ENCODE peak calls at places on chromosomes 11 and 22, in four cellular contexts. V is body of pancreas, B is A549, I is endothelial cell of umbilical vein. E is an unnamed sample.

GRCh38 chr11:13220148-13220547 is 57.4 kb upstream of the BMAL1 start:
- DNase-seq in V (no peak), B (no peak), I (no peak), E (no peak)

GRCh38 chr11:96863520-96863919 is 473.7 kb downstream of the JRKL start:
- DNase-seq in V (no peak), B (no peak), I (no peak), E (no peak)

GRCh38 chr11:2260491-2261364 is 9.7 kb downstream of the ASCL2 start:
- DNase-seq in V (peak; percentile 8), B (no peak), I (no peak), E (no peak)

GRCh38 chr11:95435628-95436353 is 204.8 kb upstream of the SESN3 start:
- DNase-seq in V (no peak), B (no peak), I (no peak), E (no peak)

GRCh38 chr11:17386331-17387084 is 2.0 kb downstream of the KCNJ11 start:
- DNase-seq in V (peak; percentile 79), B (peak; percentile 65), I (peak; percentile 31), E (peak; percentile 49)

GRCh38 chr11:73225001-73225686 is 7.1 kb downstream of the P2RY2 start:
- DNase-seq in V (no peak), B (no peak), I (no peak), E (no peak)

GRCh38 chr11:86919557-86920210 is 35.5 kb downstream of the FZD4 start:
- DNase-seq in V (no peak), B (peak; percentile 57), I (peak; percentile 88), E (peak; percentile 15)

GRCh38 chr11:76918941-76919386 is 58.2 kb downstream of the ACER3 start:
- DNase-seq in V (peak; percentile 30), B (peak; percentile 21), I (peak; percentile 73), E (no peak)

GRCh38 chr11:128310676-128311445 is 276.5 kb downstream of the ETS1 start:
- DNase-seq in V (no peak), B (no peak), I (no peak), E (no peak)

GRCh38 chr11:721913-722811 is 16.1 kb downstream of the EPS8L2 start:
- DNase-seq in V (no peak), B (no peak), I (no peak), E (no peak)

GRCh38 chr11:35109827-35110226 is 29.1 kb upstream of the CD44 start:
- DNase-seq in V (no peak), B (no peak), I (no peak), E (no peak)

GRCh38 chr22:36385491-36386350 is 2.0 kb downstream of the MYH9 start:
- DNase-seq in V (peak; percentile 95), B (no peak), I (peak; percentile 30), E (no peak)

GRCh38 chr11:4546876-4547275 is 1.9 kb downstream of the OR52M1 start:
- DNase-seq in V (no peak), B (no peak), I (no peak), E (no peak)

GRCh38 chr11:33941637-33942160 is 49.8 kb upstream of the LMO2 start:
- DNase-seq in V (no peak), B (no peak), I (peak; percentile 87), E (no peak)

GRCh38 chr11:113201055-113201818 is 113.1 kb upstream of the TTC12 start:
- DNase-seq in V (no peak), B (no peak), I (no peak), E (no peak)

GRCh38 chr11:66421492-66422205 is 814 bp downstream of the NPAS4 start:
- DNase-seq in V (peak; percentile 94), B (peak; percentile 83), I (peak; percentile 88), E (peak; percentile 86)
- TF ChIP-seq POLR2A in V (no peak), B (no peak), I (no peak), E (no peak)

GRCh38 chr11:8068605-8069221 is 12.3 kb upstream of the TUB start:
- DNase-seq in V (peak; percentile 55), B (peak; percentile 27), I (peak; percentile 56), E (no peak)
- TF ChIP-seq POLR2A in V (no peak), B (no peak), I (no peak), E (no peak)

GRCh38 chr22:38177926-38178604 is 3.6 kb downstream of the PLA2G6 start:
- DNase-seq in V (peak; percentile 58), B (peak; percentile 74), I (peak; percentile 90), E (no peak)

GRCh38 chr22:38184788-38185187 is 3.2 kb upstream of the PLA2G6 start:
- DNase-seq in V (no peak), B (no peak), I (no peak), E (no peak)

GRCh38 chr22:38177044-38177443 is 4.6 kb downstream of the PLA2G6 start:
- DNase-seq in V (no peak), B (no peak), I (no peak), E (no peak)

GRCh38 chr22:38180841-38181452 is 683 bp downstream of the PLA2G6 start:
- DNase-seq in V (peak; percentile 52), B (no peak), I (peak; percentile 40), E (no peak)

DNA sequence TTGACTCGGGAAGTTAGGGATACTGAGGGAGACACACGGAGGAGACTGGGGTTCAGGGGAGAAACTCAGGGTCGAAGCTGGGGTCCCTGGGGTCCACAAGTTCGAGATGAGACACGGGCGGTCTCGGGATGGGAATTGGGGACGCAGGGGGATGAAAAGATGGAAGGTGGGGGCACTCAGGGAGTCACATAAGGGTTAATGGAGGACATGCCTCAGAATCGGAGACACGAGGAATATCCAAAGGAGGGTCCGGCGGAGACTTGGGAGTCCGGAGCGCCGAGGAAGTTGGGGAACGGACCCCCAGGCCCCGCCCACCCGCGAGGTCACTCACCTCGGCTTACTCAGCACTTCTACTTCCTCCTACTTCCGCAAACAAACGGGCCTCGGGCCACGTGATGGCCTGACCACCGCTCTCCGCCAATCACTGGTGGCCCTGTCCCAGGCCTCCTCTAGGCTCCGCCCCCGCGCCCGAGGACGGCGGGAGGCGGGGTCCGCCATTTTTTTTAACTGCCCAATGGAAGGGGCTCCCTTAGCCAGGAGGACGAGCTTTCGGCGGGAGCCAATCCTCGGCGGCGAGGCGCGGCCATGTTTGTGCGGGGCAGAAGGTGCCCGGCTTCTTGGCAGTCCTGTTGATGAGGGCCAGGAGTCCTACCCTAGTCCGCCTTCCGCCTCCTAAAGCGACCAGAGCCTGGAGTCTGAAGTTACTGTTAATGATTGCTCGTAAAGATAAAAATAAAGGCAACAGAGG is at the start of gene PLA2G6:
- DNase-seq in V (peak; percentile 99), B (peak; percentile 91), I (peak; percentile 100), E (peak; percentile 95)
- TF ChIP-seq POLR2A in V (peak; percentile 72), B (peak; percentile 12), I (peak; percentile 64), E (no peak)

GRCh38 chr11:9590717-9591116 is 17.2 kb downstream of the WEE1 start:
- DNase-seq in V (no peak), B (no peak), I (no peak), E (no peak)
- TF ChIP-seq POLR2A in V (no peak), B (no peak), I (no peak), E (no peak)

GRCh38 chr22:41478891-41479521 is 10.1 kb downstream of the ACO2 start:
- DNase-seq in V (no peak), B (no peak), I (no peak), E (no peak)
- TF ChIP-seq POLR2A in V (no peak), B (no peak), I (no peak), E (no peak)

GRCh38 chr11:61497876-61498275 is 10.7 kb upstream of the LRRC10B start:
- DNase-seq in V (no peak), B (no peak), I (no peak), E (no peak)
- TF ChIP-seq POLR2A in V (no peak), B (no peak), I (no peak), E (no peak)

GRCh38 chr22:50252081-50253045 is 1.3 kb upstream of the HDAC10 start:
- DNase-seq in V (peak; percentile 84), B (no peak), I (peak; percentile 67), E (peak; percentile 68)

GRCh38 chr22:50249382-50250248 is 1.4 kb downstream of the HDAC10 start:
- DNase-seq in V (no peak), B (no peak), I (no peak), E (no peak)

GRCh38 chr22:50250249-50250554 is 863 bp downstream of the HDAC10 start:
- DNase-seq in V (no peak), B (no peak), I (no peak), E (no peak)

GRCh38 chr22:50251472-50252054 is 498 bp upstream of the HDAC10 start:
- DNase-seq in V (no peak), B (no peak), I (no peak), E (no peak)

GRCh38 chr22:50250555-50251471 is at the start of gene HDAC10:
- DNase-seq in V (peak; percentile 83), B (no peak), I (peak; percentile 76), E (peak; percentile 98)
- TF ChIP-seq POLR2A in V (peak; percentile 67), B (no peak), I (peak; percentile 68), E (peak; percentile 57)